ENCODE peak calls at places on chromosomes 3 and 15, in six cellular contexts. P, Q, U, D, I and B are unnamed samples.
A peak's percentile ranks its signal among the peaks of the same experiment; 100 is the strongest.

GRCh38 chr3:183247190-183247589 is 5.9 kb upstream of the B3GNT5 start:
- DNase-seq in P (peak; percentile 63), Q (no peak), U (no peak), D (no peak), I (no peak), B (no peak)

GRCh38 chr3:62875103-62876002 is at the start of gene CADPS:
- DNase-seq in P (peak; percentile 78), Q (no peak), U (no peak), D (no peak), I (no peak), B (no peak)

GRCh38 chr3:71428841-71429609 is 154.5 kb downstream of the FOXP1 start:
- DNase-seq in P (no peak), Q (no peak), U (peak; percentile 75), D (no peak), I (no peak), B (no peak)

GRCh38 chr15:51649659-51650521 is 27.3 kb upstream of the DMXL2 start:
- DNase-seq in P (peak; percentile 77), Q (peak; percentile 71), U (peak; percentile 81), D (no peak), I (peak; percentile 68), B (peak; percentile 28)

GRCh38 chr15:65940618-65940909 is 71.3 kb downstream of the RAB11A start:
- DNase-seq in P (no peak), Q (no peak), U (peak; percentile 25), D (no peak), I (no peak), B (no peak)

GRCh38 chr15:74580538-74581350 is 34.9 kb upstream of the CLK3 start:
- DNase-seq in P (no peak), Q (no peak), U (peak; percentile 44), D (no peak), I (no peak), B (no peak)

GRCh38 chr3:101940521-101940992 is 91.2 kb downstream of the NFKBIZ start:
- DNase-seq in P (peak; percentile 62), Q (no peak), U (peak; percentile 94), D (no peak), I (no peak), B (peak; percentile 97)

GRCh38 chr3:148131990-148132638 is 565.6 kb upstream of the AGTR1 start:
- DNase-seq in P (no peak), Q (no peak), U (no peak), D (no peak), I (no peak), B (no peak)

GRCh38 chr3:143002083-143002712 is 828 bp downstream of the U2SURP start:
- DNase-seq in P (peak; percentile 21), Q (no peak), U (peak; percentile 57), D (no peak), I (peak; percentile 47), B (no peak)

GRCh38 chr3:20682573-20682972 is 496.6 kb upstream of the SGO1 start:
- DNase-seq in P (peak; percentile 39), Q (no peak), U (no peak), D (no peak), I (no peak), B (no peak)

GRCh38 chr3:33061782-33062181 is 35.2 kb downstream of the GLB1 start:
- DNase-seq in P (no peak), Q (no peak), U (no peak), D (no peak), I (no peak), B (no peak)

GRCh38 chr3:36874351-36874874 is 70.4 kb downstream of the TRANK1 start:
- DNase-seq in P (no peak), Q (no peak), U (no peak), D (no peak), I (no peak), B (no peak)

GRCh38 chr3:127628788-127629456 is at the start of gene PODXL2:
- DNase-seq in P (peak; percentile 82), Q (peak; percentile 24), U (peak; percentile 47), D (peak; percentile 13), I (peak; percentile 28), B (no peak)

GRCh38 chr3:100105536-100105935 is 8.8 kb downstream of the FILIP1L start:
- DNase-seq in P (no peak), Q (no peak), U (no peak), D (no peak), I (no peak), B (no peak)

GRCh38 chr3:93973160-93974126 is at the start of gene PROS1:
- DNase-seq in P (peak; percentile 83), Q (peak; percentile 29), U (peak; percentile 81), D (peak; percentile 9), I (peak; percentile 85), B (peak; percentile 70)

GRCh38 chr3:195537995-195538394 is 5.1 kb downstream of the PPP1R2 start:
- DNase-seq in P (no peak), Q (no peak), U (no peak), D (no peak), I (no peak), B (no peak)

GRCh38 chr3:182105875-182106274 is 394.1 kb downstream of the SOX2 start:
- DNase-seq in P (no peak), Q (no peak), U (no peak), D (no peak), I (no peak), B (peak; percentile 26)

GRCh38 chr3:42507252-42507651 is 4.8 kb downstream of the VIPR1 start:
- DNase-seq in P (no peak), Q (no peak), U (no peak), D (no peak), I (no peak), B (no peak)

GRCh38 chr3:71695000-71695482 is 30.2 kb downstream of the EIF4E3 start:
- DNase-seq in P (no peak), Q (no peak), U (no peak), D (no peak), I (peak; percentile 54), B (no peak)

GRCh38 chr15:69489101-69489571 is 36.5 kb downstream of the RPLP1 start:
- DNase-seq in P (no peak), Q (no peak), U (no peak), D (no peak), I (no peak), B (no peak)

GRCh38 chr3:157752952-157753351 is 249.7 kb upstream of the VEPH1 start:
- DNase-seq in P (no peak), Q (no peak), U (no peak), D (no peak), I (no peak), B (no peak)

GRCh38 chr3:87120850-87121249 is 106.3 kb upstream of the CHMP2B start:
- DNase-seq in P (peak; percentile 59), Q (no peak), U (no peak), D (no peak), I (no peak), B (no peak)

GRCh38 chr3:63900459-63900858 is 11.7 kb downstream of the SCAANT1 start:
- DNase-seq in P (no peak), Q (no peak), U (peak; percentile 86), D (no peak), I (no peak), B (peak; percentile 10)

GRCh38 chr3:157865449-157865862 is 240.8 kb downstream of the SHOX2 start:
- DNase-seq in P (peak; percentile 74), Q (peak; percentile 42), U (peak; percentile 26), D (peak; percentile 29), I (peak; percentile 2), B (no peak)

GRCh38 chr3:59727902-59728301 is 678.1 kb upstream of the CFAP20DC start:
- DNase-seq in P (no peak), Q (no peak), U (no peak), D (no peak), I (no peak), B (no peak)

GRCh38 chr3:183904833-183905780 is 20.4 kb upstream of the PARL start:
- DNase-seq in P (no peak), Q (no peak), U (no peak), D (no peak), I (no peak), B (no peak)

GRCh38 chr15:96337991-96338771 is 7.7 kb downstream of the NR2F2 start:
- DNase-seq in P (peak; percentile 22), Q (no peak), U (peak; percentile 38), D (no peak), I (no peak), B (no peak)

GRCh38 chr15:70524470-70524869 is 238.9 kb downstream of the UACA start:
- DNase-seq in P (no peak), Q (no peak), U (no peak), D (no peak), I (no peak), B (no peak)

GRCh38 chr15:61687651-61688050 is 372.6 kb downstream of the VPS13C start:
- DNase-seq in P (no peak), Q (no peak), U (no peak), D (no peak), I (no peak), B (no peak)

GRCh38 chr15:82122754-82123400 is 77.1 kb upstream of the MEX3B start:
- DNase-seq in P (no peak), Q (peak; percentile 58), U (peak; percentile 74), D (no peak), I (no peak), B (no peak)

GRCh38 chr3:197711973-197712707 is 24.6 kb downstream of the RUBCN start:
- DNase-seq in P (peak; percentile 79), Q (peak; percentile 96), U (peak; percentile 98), D (peak; percentile 36), I (peak; percentile 28), B (peak; percentile 90)
- TF ChIP-seq POLR2AphosphoS5 in P (no peak), Q (peak; percentile 68), U (no peak), D (no peak), I (no peak), B (no peak)

GRCh38 chr15:76342382-76343201 is 6.0 kb downstream of the ISL2 start:
- DNase-seq in P (peak; percentile 84), Q (no peak), U (no peak), D (no peak), I (no peak), B (no peak)
- TF ChIP-seq EZH2 in P (peak; percentile 80), Q (no peak), U (peak; percentile 92), D (peak; percentile 68), I (no peak), B (no peak)

DNA sequence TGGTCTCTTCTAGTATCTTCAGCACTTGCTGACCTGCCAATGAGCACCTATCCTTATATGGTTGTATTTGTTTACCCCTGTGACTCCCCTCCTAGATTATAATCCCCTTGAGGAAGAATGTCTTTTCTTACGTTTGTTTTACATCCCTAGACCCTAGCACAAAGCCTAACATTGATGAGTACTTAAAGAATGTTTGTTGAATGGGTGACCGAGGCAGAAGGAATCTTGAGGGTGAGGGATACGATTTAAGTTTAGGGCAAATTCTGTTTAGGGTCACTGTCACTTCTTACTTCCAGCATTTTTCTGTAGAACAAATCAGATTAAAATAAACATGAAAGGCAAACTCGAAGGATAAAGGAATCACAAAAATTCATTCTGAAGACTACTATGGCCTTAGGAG is 80.9 kb upstream of the FAM98B start:
- DNase-seq in P (no peak), Q (no peak), U (no peak), D (no peak), I (no peak), B (no peak)
- H3K27ac ChIP-seq in P (no peak overlapping the region), Q (no peak overlapping the region), U (no peak overlapping the region), D (no peak overlapping the region), I (no peak overlapping the region), B (no peak overlapping the region)

DNA sequence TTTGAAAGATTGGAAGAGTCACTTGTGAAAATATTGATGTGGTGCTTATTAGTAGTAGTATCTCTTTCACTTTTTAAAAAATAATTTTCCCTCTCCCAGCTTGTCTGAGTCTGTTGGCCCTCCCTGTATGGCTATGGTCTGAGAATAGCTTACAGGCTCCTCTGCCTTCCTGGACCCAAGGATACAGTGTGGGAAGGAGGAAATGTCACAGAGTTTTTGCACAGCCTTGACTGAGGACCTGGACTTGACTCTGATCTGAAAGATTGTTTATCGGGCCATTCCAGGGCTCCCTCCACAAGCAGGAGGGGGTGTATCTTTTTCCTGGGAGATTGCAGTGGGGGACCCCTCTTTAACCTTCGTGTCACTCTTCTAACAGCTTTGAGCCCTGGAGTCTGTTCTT is 59.7 kb downstream of the TLNRD1 start:
- DNase-seq in P (no peak), Q (no peak), U (no peak), D (no peak), I (no peak), B (no peak)
- TF ChIP-seq POLR2AphosphoS5 in P (no peak), Q (no peak), U (no peak), D (no peak), I (no peak), B (no peak)